ENCODE peak calls at places on chromosomes 6 and 20, in nine cellular contexts. H is stimulated activated CD8-positive, alpha-beta memory T cell treated with anti-CD3 and anti-CD28 coated beads, Interleukin-4, amount 100 ng/mL, for 48 hours; U is HEK293T; Y is GM04504; V is NB4; I is cardiac muscle cell; F is Right ventricle myocardium superior; B is putamen; D is endothelial cell. P is an unnamed sample.

GRCh38 chr6:38714239-38715015 is 684 bp upstream of the DNAH8 start:
- DNase-seq in V (no peak), U (no peak), Y (no peak), D (no peak), F (no peak), H (no peak), I (no peak), B (no peak), P (no peak)

GRCh38 chr6:9039258-9039657 is 603.9 kb upstream of the SLC35B3 start:
- DNase-seq in U (no peak), D (no peak), Y (no peak), B (no peak), H (no peak), F (no peak), I (no peak), V (no peak), P (no peak)

GRCh38 chr20:35523298-35523888 is 6.1 kb downstream of the C20orf173 start:
- DNase-seq in U (peak), F (no peak), B (no peak), H (peak), Y (no peak), I (no peak), D (peak), V (peak), P (no peak)

GRCh38 chr20:63787749-63788148 is 43.3 kb downstream of the ZBTB46 start:
- DNase-seq in U (no peak), D (no peak), I (no peak), H (no peak), B (no peak), V (no peak), F (no peak), Y (no peak), P (no peak)

GRCh38 chr6:130223508-130223907 is 757 bp upstream of the SAMD3 start:
- DNase-seq in B (no peak), D (no peak), Y (no peak), F (no peak), I (no peak), U (no peak), V (peak), H (peak), P (peak)

GRCh38 chr6:53573299-53573698 is 28.4 kb upstream of the GCLC start:
- DNase-seq in I (no peak), B (no peak), D (no peak), V (peak), F (no peak), H (no peak), U (no peak), Y (no peak), P (no peak)

GRCh38 chr20:19025430-19026120 is 186.9 kb upstream of the SLC24A3 start:
- DNase-seq in B (no peak), D (no peak), U (no peak), V (no peak), Y (no peak), F (no peak), I (no peak), H (no peak), P (no peak)

GRCh38 chr20:61614311-61615100 is 362.4 kb downstream of the CDH4 start:
- DNase-seq in H (no peak), B (no peak), U (no peak), Y (no peak), I (no peak), F (peak), D (no peak), V (no peak), P (no peak)

GRCh38 chr20:62358171-62358719 is 8.9 kb downstream of the LAMA5 start:
- DNase-seq in V (no peak), F (peak), Y (no peak), I (no peak), U (no peak), D (no peak), H (no peak), B (no peak), P (no peak)

GRCh38 chr20:5495026-5495425 is 178.3 kb upstream of the PROKR2 start:
- DNase-seq in U (no peak), Y (no peak), B (no peak), I (no peak), H (no peak), V (no peak), D (no peak), F (no peak), P (no peak)

GRCh38 chr6:148329568-148330299 is 12.9 kb upstream of the SASH1 start:
- DNase-seq in D (no peak), F (no peak), U (no peak), V (no peak), Y (peak), I (no peak), H (no peak), B (no peak), P (no peak)

GRCh38 chr6:168152306-168152963 is 73.4 kb upstream of the FRMD1 start:
- DNase-seq in U (no peak), D (no peak), B (no peak), Y (peak), I (no peak), H (no peak), F (no peak), V (no peak), P (no peak)

GRCh38 chr6:49743427-49743826 is 761 bp downstream of the CRISP3 start:
- DNase-seq in D (no peak), I (no peak), Y (no peak), V (no peak), U (no peak), H (no peak), F (no peak), B (no peak), P (no peak)

GRCh38 chr20:19609642-19610223 is 148.3 kb upstream of the RIN2 start:
- DNase-seq in Y (no peak), U (no peak), D (no peak), I (no peak), V (no peak), H (no peak), F (no peak), B (no peak), P (no peak)

GRCh38 chr6:133544419-133544818 is 303.3 kb downstream of the EYA4 start:
- DNase-seq in B (no peak), F (no peak), D (no peak), Y (no peak), H (no peak), I (no peak), U (no peak), V (no peak), P (no peak)

GRCh38 chr20:597560-597959 is 12.5 kb downstream of the TCF15 start:
- DNase-seq in B (no peak), V (no peak), Y (no peak), F (no peak), U (no peak), D (no peak), H (no peak), I (no peak), P (no peak)

GRCh38 chr6:39357998-39358686 is 35.6 kb upstream of the KCNK16 start:
- DNase-seq in H (no peak), D (no peak), I (peak), V (no peak), F (no peak), B (no peak), U (no peak), Y (no peak), P (no peak)

GRCh38 chr6:129140571-129140970 is 257.6 kb downstream of the LAMA2 start:
- DNase-seq in V (no peak), Y (peak), I (no peak), F (no peak), B (no peak), U (no peak), D (no peak), H (no peak), P (no peak)

GRCh38 chr20:5654557-5654956 is 95.6 kb upstream of the SHLD1 start:
- DNase-seq in U (no peak), B (no peak), V (peak), H (no peak), D (no peak), F (no peak), Y (no peak), I (no peak), P (no peak)

GRCh38 chr6:3026811-3027626 is 27.3 kb downstream of the NQO2 start:
- DNase-seq in H (peak), D (no peak), B (no peak), U (no peak), Y (no peak), V (peak), F (no peak), I (no peak), P (peak)

GRCh38 chr6:14807130-14807529 is 438.7 kb upstream of the JARID2 start:
- DNase-seq in B (no peak), F (no peak), D (no peak), U (no peak), Y (no peak), I (no peak), V (no peak), H (no peak), P (no peak)

GRCh38 chr20:4604580-4604979 is 117.1 kb upstream of the PRND start:
- DNase-seq in H (no peak), U (no peak), D (no peak), I (no peak), V (no peak), F (no peak), B (no peak), Y (no peak), P (no peak)

GRCh38 chr6:167547328-167547692 is 222.4 kb downstream of the TTLL2 start:
- DNase-seq in Y (no peak), F (no peak), D (no peak), H (no peak), V (no peak), B (no peak), U (no peak), I (no peak), P (no peak)

GRCh38 chr20:38272961-38273360 is 12.4 kb upstream of the KIAA1755 start:
- DNase-seq in H (no peak), Y (no peak), B (no peak), U (no peak), V (no peak), I (no peak), F (no peak), D (no peak), P (no peak)

GRCh38 chr6:158211273-158212055 is 43.3 kb downstream of the GTF2H5 start:
- DNase-seq in I (no peak), V (no peak), H (no peak), U (no peak), D (no peak), Y (peak), F (no peak), B (no peak), P (peak)

GRCh38 chr20:7540923-7541322 is 399.3 kb downstream of the HAO1 start:
- DNase-seq in B (no peak), D (no peak), H (no peak), V (no peak), F (no peak), U (no peak), I (no peak), Y (no peak), P (no peak)

GRCh38 chr6:16331328-16332174 is 93.2 kb downstream of the GMPR start:
- DNase-seq in D (peak), F (peak), H (peak), V (peak), B (peak), Y (no peak), U (peak), I (peak), P (peak)

GRCh38 chr20:44582321-44583025 is at the start of gene PKIG:
- DNase-seq in U (peak), D (peak), H (no peak), F (no peak), I (no peak), V (peak), Y (peak), B (no peak), P (no peak)

GRCh38 chr20:49308875-49309274 is 31.0 kb upstream of the ZNFX1 start:
- DNase-seq in Y (no peak), V (no peak), H (no peak), U (no peak), D (no peak), F (no peak), I (no peak), B (no peak), P (no peak)

GRCh38 chr20:45037050-45037449 is 63.9 kb downstream of the KCNS1 start:
- DNase-seq in Y (no peak), B (no peak), I (no peak), V (no peak), H (no peak), U (no peak), F (no peak), D (no peak), P (no peak)

GRCh38 chr6:140398076-140398475 is 1023.6 kb upstream of the CITED2 start:
- DNase-seq in Y (no peak), H (no peak), B (no peak), I (no peak), D (no peak), U (no peak), V (no peak), F (no peak), P (no peak)